ENCODE peak calls at places on chromosomes 13 and 19, in seven cellular contexts. One of them, this sample, is unnamed.

GRCh38 chr19:44575116-44575700 is 38.2 kb upstream of the IGSF23 start:
- DNase-seq in NCI-H1092: no peak
- DNase-seq in pons: no peak
- DNase-seq in heart right ventricle: no peak
- DNase-seq in anterior cingulate cortex: no peak
- DNase-seq in frontal cortex: no peak
- DNase-seq in ovary: no peak
- DNase-seq in this sample: no peak

GRCh38 chr13:24301434-24301833 is 7.9 kb upstream of the C1QTNF9 start:
- DNase-seq in heart right ventricle: no peak
- DNase-seq in ovary: no peak
- DNase-seq in pons: no peak
- DNase-seq in anterior cingulate cortex: no peak
- DNase-seq in frontal cortex: no peak
- DNase-seq in NCI-H1092: no peak
- DNase-seq in this sample: no peak

GRCh38 chr19:54364775-54365257 is at the start of gene LAIR1:
- DNase-seq in anterior cingulate cortex: no peak
- DNase-seq in pons: peak; percentile 68
- DNase-seq in ovary: no peak
- DNase-seq in frontal cortex: no peak
- DNase-seq in heart right ventricle: no peak
- DNase-seq in NCI-H1092: no peak
- DNase-seq in this sample: no peak

GRCh38 chr13:46369506-46370268 is 17.4 kb downstream of the RUBCNL start:
- DNase-seq in heart right ventricle: no peak
- DNase-seq in pons: no peak
- DNase-seq in frontal cortex: no peak
- DNase-seq in ovary: no peak
- DNase-seq in anterior cingulate cortex: no peak
- DNase-seq in NCI-H1092: no peak
- DNase-seq in this sample: no peak

GRCh38 chr13:97540696-97541095 is 106.7 kb downstream of the RAP2A start:
- DNase-seq in ovary: no peak
- DNase-seq in anterior cingulate cortex: no peak
- DNase-seq in heart right ventricle: no peak
- DNase-seq in pons: no peak
- DNase-seq in frontal cortex: no peak
- DNase-seq in NCI-H1092: no peak
- DNase-seq in this sample: no peak

GRCh38 chr13:80955487-80955886 is 614.6 kb upstream of the SPRY2 start:
- DNase-seq in anterior cingulate cortex: no peak
- DNase-seq in heart right ventricle: no peak
- DNase-seq in ovary: no peak
- DNase-seq in pons: no peak
- DNase-seq in frontal cortex: no peak
- DNase-seq in NCI-H1092: no peak
- DNase-seq in this sample: no peak

GRCh38 chr19:2867025-2867991 is at the start of gene ZNF556:
- DNase-seq in NCI-H1092: peak; percentile 83
- DNase-seq in heart right ventricle: no peak
- DNase-seq in frontal cortex: peak; percentile 45
- DNase-seq in pons: peak; percentile 70
- DNase-seq in anterior cingulate cortex: no peak
- DNase-seq in ovary: peak; percentile 89
- DNase-seq in this sample: peak; percentile 46

GRCh38 chr19:48450441-48450840 is 4.7 kb downstream of the GRWD1 start:
- DNase-seq in ovary: no peak
- DNase-seq in frontal cortex: no peak
- DNase-seq in NCI-H1092: no peak
- DNase-seq in heart right ventricle: no peak
- DNase-seq in anterior cingulate cortex: no peak
- DNase-seq in pons: no peak
- DNase-seq in this sample: no peak

GRCh38 chr13:60164490-60164889 is 762 bp upstream of the DIAPH3 start:
- DNase-seq in pons: peak; percentile 21
- DNase-seq in heart right ventricle: no peak
- DNase-seq in anterior cingulate cortex: no peak
- DNase-seq in ovary: no peak
- DNase-seq in NCI-H1092: no peak
- DNase-seq in frontal cortex: no peak
- DNase-seq in this sample: no peak

GRCh38 chr13:40789275-40790231 is at the start of gene SLC25A15:
- DNase-seq in NCI-H1092: peak; percentile 45
- DNase-seq in frontal cortex: peak; percentile 79
- DNase-seq in anterior cingulate cortex: no peak
- DNase-seq in ovary: peak; percentile 80
- DNase-seq in heart right ventricle: peak; percentile 77
- DNase-seq in pons: peak; percentile 30
- DNase-seq in this sample: peak; percentile 92